ENCODE peak calls at places on chromosomes 16 and 17, in five cellular contexts. W is GM13976, U is ascending aorta, O is T-helper 2 cell, V is left colon. K is an unnamed sample.

GRCh38 chr16:27107185-27107592 is 40.5 kb downstream of the C16orf82 start:
- DNase-seq in W (no peak), V (peak), U (no peak), O (no peak), K (no peak)

GRCh38 chr16:50861926-50862325 is 120.0 kb downstream of the CYLD start:
- DNase-seq in W (no peak), V (no peak), U (no peak), O (no peak), K (no peak)

GRCh38 chr17:41539071-41539492 is 11.0 kb upstream of the KRT19 start:
- DNase-seq in U (no peak), O (no peak), W (no peak), V (no peak), K (no peak)

GRCh38 chr17:57810740-57811632 is 38.9 kb downstream of the MRPS23 start:
- DNase-seq in U (no peak), W (no peak), V (no peak), O (no peak), K (peak)

GRCh38 chr16:73232555-73233422 is 184.9 kb upstream of the ZFHX3 start:
- DNase-seq in V (no peak), U (no peak), W (no peak), O (no peak), K (peak)

GRCh38 chr17:32913593-32913992 is 14.4 kb upstream of the TMEM98 start:
- DNase-seq in O (peak), V (no peak), U (no peak), W (no peak), K (no peak)

GRCh38 chr17:31416503-31416923 is 25.0 kb downstream of the RAB11FIP4 start:
- DNase-seq in U (no peak), W (no peak), O (no peak), V (peak), K (no peak)

GRCh38 chr16:75550211-75550662 is 5.8 kb downstream of the TMEM231 start:
- DNase-seq in W (peak), V (peak), U (peak), O (peak), K (no peak)

GRCh38 chr16:1533443-1533951 is at the start of gene TMEM204:
- DNase-seq in O (peak), V (peak), U (peak), W (no peak), K (no peak)

K was measured in DMS 273 treated with DMSO at 0.1 percent for 48 hours.